ENCODE peak calls at places on chromosome 21, in six cellular contexts. T, H, X, G, U and Z are unnamed samples.

GRCh38 chr21:39000496-39000895 is 182.8 kb downstream of the PSMG1 start:
- DNase-seq in T (peak), H (no peak), X (no peak), G (no peak), U (no peak), Z (no peak)

GRCh38 chr21:29104239-29104708 is 26.2 kb upstream of the MAP3K7CL start:
- DNase-seq in T (no peak), H (peak), X (peak), G (no peak), U (no peak), Z (no peak)

GRCh38 chr21:45434645-45435217 is 29.8 kb downstream of the COL18A1 start:
- DNase-seq in T (no peak), H (no peak), X (no peak), G (no peak), U (no peak), Z (no peak)

GRCh38 chr21:38487906-38488639 is 10.2 kb downstream of the ERG start:
- DNase-seq in T (no peak), H (peak), X (no peak), G (no peak), U (no peak), Z (no peak)

GRCh38 chr21:17189963-17190362 is 322.9 kb upstream of the CXADR start:
- DNase-seq in T (no peak), H (no peak), X (no peak), G (no peak), U (no peak), Z (no peak)

GRCh38 chr21:37658994-37659458 is 257.2 kb downstream of the KCNJ6 start:
- DNase-seq in T (no peak), H (no peak), X (no peak), G (no peak), U (no peak), Z (no peak)

GRCh38 chr21:21291883-21292569 is 293.8 kb downstream of the NCAM2 start:
- DNase-seq in T (no peak), H (no peak), X (no peak), G (no peak), U (no peak), Z (no peak)

GRCh38 chr21:44199448-44199847 is 41.3 kb downstream of the ICOSLG start:
- DNase-seq in T (no peak), H (no peak), X (no peak), G (no peak), U (no peak), Z (no peak)

GRCh38 chr21:45767071-45768006 is 123.8 kb downstream of the PCBP3 start:
- DNase-seq in T (no peak), H (no peak), X (no peak), G (no peak), U (no peak), Z (no peak)

GRCh38 chr21:41993744-41994143 is 16.4 kb downstream of the ZBTB21 start:
- DNase-seq in T (no peak), H (no peak), X (no peak), G (no peak), U (no peak), Z (no peak)

GRCh38 chr21:34613679-34614442 is 1.1 kb downstream of the RCAN1 start:
- DNase-seq in T (no peak), H (no peak), X (no peak), G (no peak), U (no peak), Z (no peak)

GRCh38 chr21:35333831-35334593 is 284.9 kb upstream of the RUNX1 start:
- DNase-seq in T (no peak), H (no peak), X (no peak), G (no peak), U (no peak), Z (no peak)

GRCh38 chr21:33634254-33634653 is 7.3 kb downstream of the CRYZL1 start:
- DNase-seq in T (no peak), H (no peak), X (no peak), G (no peak), U (no peak), Z (no peak)

GRCh38 chr21:39656209-39656608 is 43.5 kb downstream of the B3GALT5 start:
- DNase-seq in T (no peak), H (no peak), X (no peak), G (no peak), U (no peak), Z (no peak)

GRCh38 chr21:36171741-36172331 is 15.2 kb downstream of the DOP1B start:
- DNase-seq in T (no peak), H (no peak), X (no peak), G (no peak), U (no peak), Z (no peak)

GRCh38 chr21:18245493-18245967 is 897 bp downstream of the CHODL start:
- DNase-seq in T (no peak), H (no peak), X (peak), G (no peak), U (no peak), Z (no peak)

GRCh38 chr21:44996096-44996495 is 56.3 kb downstream of the SLX9 start:
- DNase-seq in T (no peak), H (no peak), X (no peak), G (no peak), U (no peak), Z (no peak)

GRCh38 chr21:26267389-26267788 is 96.8 kb upstream of the APP start:
- DNase-seq in T (no peak), H (no peak), X (no peak), G (no peak), U (no peak), Z (no peak)

GRCh38 chr21:45834821-45835293 is 146.7 kb upstream of the COL6A1 start:
- DNase-seq in T (no peak), H (no peak), X (no peak), G (no peak), U (no peak), Z (peak)

GRCh38 chr21:35801388-35801787 is 258.9 kb downstream of the SETD4 start:
- DNase-seq in T (no peak), H (no peak), X (no peak), G (no peak), U (no peak), Z (no peak)

GRCh38 chr21:36695671-36696389 is 3.1 kb upstream of the SIM2 start:
- DNase-seq in T (no peak), H (no peak), X (peak), G (no peak), U (no peak), Z (no peak)

GRCh38 chr21:42193131-42193671 is 25.7 kb upstream of the ABCG1 start:
- DNase-seq in T (peak), H (no peak), X (no peak), G (peak), U (no peak), Z (no peak)

GRCh38 chr21:36980280-36981048 is 14.0 kb upstream of the HLCS start:
- DNase-seq in T (no peak), H (peak), X (no peak), G (no peak), U (no peak), Z (no peak)

GRCh38 chr21:43758132-43758619 is 17.9 kb downstream of the CSTB start:
- DNase-seq in T (no peak), H (no peak), X (no peak), G (no peak), U (no peak), Z (no peak)

GRCh38 chr21:28731700-28732321 is 260.9 kb downstream of the LTN1 start:
- DNase-seq in T (no peak), H (no peak), X (no peak), G (no peak), U (no peak), Z (no peak)

GRCh38 chr21:20641251-20641650 is 357.0 kb upstream of the NCAM2 start:
- DNase-seq in T (no peak), H (no peak), X (no peak), G (no peak), U (no peak), Z (no peak)

GRCh38 chr21:46340998-46341397 is 17.0 kb downstream of the PCNT start:
- DNase-seq in T (no peak), H (no peak), X (no peak), G (no peak), U (no peak), Z (no peak)

GRCh38 chr21:28856588-28857250 is 136.0 kb downstream of the LTN1 start:
- DNase-seq in T (no peak), H (no peak), X (peak), G (no peak), U (no peak), Z (no peak)

GRCh38 chr21:27192286-27192685 is 225.4 kb upstream of the ADAMTS5 start:
- DNase-seq in T (no peak), H (no peak), X (no peak), G (no peak), U (no peak), Z (no peak)

GRCh38 chr21:45443595-45444181 is 38.7 kb downstream of the COL18A1 start:
- DNase-seq in T (no peak), H (no peak), X (no peak), G (no peak), U (no peak), Z (no peak)

GRCh38 chr21:21232320-21232719 is 234.1 kb downstream of the NCAM2 start:
- DNase-seq in T (no peak), H (no peak), X (peak), G (no peak), U (no peak), Z (no peak)

GRCh38 chr21:45864436-45864835 is 117.1 kb upstream of the COL6A1 start:
- DNase-seq in T (no peak), H (no peak), X (no peak), G (no peak), U (no peak), Z (no peak)

GRCh38 chr21:15332572-15332971 is 267.8 kb upstream of the NRIP1 start:
- DNase-seq in T (no peak), H (no peak), X (no peak), G (no peak), U (no peak), Z (no peak)

GRCh38 chr21:15058718-15059316 is 6.0 kb downstream of the NRIP1 start:
- DNase-seq in T (no peak), H (no peak), X (no peak), G (no peak), U (no peak), Z (no peak)

GRCh38 chr21:43370888-43371570 is 55.9 kb downstream of the SIK1 start:
- DNase-seq in T (no peak), H (no peak), X (no peak), G (no peak), U (no peak), Z (no peak)